ENCODE peak calls at places on chromosomes 3 and 15, in four cellular contexts. M, U, H and B are unnamed samples.

GRCh38 chr3:101722394-101723173 is 1.8 kb upstream of the CEP97 start:
- DNase-seq in M (no peak), U (no peak), H (no peak), B (no peak)

GRCh38 chr15:74176262-74177208 is 3.0 kb downstream of the ISLR start:
- DNase-seq in M (no peak), U (peak; percentile 67), H (peak; percentile 28), B (no peak)

GRCh38 chr3:31841515-31841914 is 139.5 kb downstream of the OSBPL10 start:
- DNase-seq in M (no peak), U (no peak), H (no peak), B (no peak)

GRCh38 chr3:174462908-174463307 is 396.2 kb upstream of the NAALADL2 start:
- DNase-seq in M (no peak), U (no peak), H (no peak), B (no peak)

GRCh38 chr3:33187368-33187634 is 31.3 kb downstream of the SUSD5 start:
- DNase-seq in M (no peak), U (no peak), H (no peak), B (no peak)

GRCh38 chr3:127750226-127751031 is 71.9 kb downstream of the MGLL start:
- DNase-seq in M (no peak), U (no peak), H (no peak), B (peak; percentile 59)

GRCh38 chr3:192564611-192565010 is 162.7 kb downstream of the FGF12 start:
- DNase-seq in M (no peak), U (no peak), H (no peak), B (no peak)

GRCh38 chr3:66561374-66561773 is 60.6 kb upstream of the LRIG1 start:
- DNase-seq in M (no peak), U (no peak), H (no peak), B (no peak)

GRCh38 chr3:151306168-151306810 is 10.3 kb downstream of the GPR87 start:
- DNase-seq in M (no peak), U (no peak), H (no peak), B (no peak)

GRCh38 chr3:18830087-18830486 is 318.2 kb upstream of the KCNH8 start:
- DNase-seq in M (no peak), U (no peak), H (no peak), B (no peak)

GRCh38 chr3:129025691-129026435 is 24.8 kb downstream of the EFCC1 start:
- DNase-seq in M (no peak), U (no peak), H (peak; percentile 60), B (no peak)

DNA sequence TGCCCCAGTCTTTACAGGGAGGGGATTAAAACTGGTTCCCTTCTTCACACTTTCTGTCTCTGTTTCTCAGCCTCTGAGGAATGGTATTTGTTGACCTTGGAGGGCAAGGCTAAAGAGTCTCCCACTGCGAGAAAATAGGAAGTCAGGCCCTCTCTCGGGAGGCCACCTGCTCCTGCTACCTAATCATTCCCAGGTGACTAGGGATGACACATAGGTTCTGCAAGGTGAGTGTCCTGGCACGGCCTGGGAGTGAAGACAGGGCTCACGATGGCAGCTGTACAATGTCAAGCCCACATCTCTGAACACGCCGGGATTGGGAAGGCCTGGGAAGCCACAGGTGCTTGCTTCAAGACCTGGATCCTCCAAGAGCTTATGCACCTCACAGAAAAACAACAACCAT is 314.2 kb downstream of the NTRK3 start:
- DNase-seq in M (no peak), U (no peak), H (no peak), B (no peak)
- H3K27me3 ChIP-seq in M (no peaks in the 10 kb centered on the region), U (peaks cover 7% of the 10 kb centered on the region), H (peaks cover 4% of the 10 kb centered on the region), B (no peaks in the 10 kb centered on the region)

DNA sequence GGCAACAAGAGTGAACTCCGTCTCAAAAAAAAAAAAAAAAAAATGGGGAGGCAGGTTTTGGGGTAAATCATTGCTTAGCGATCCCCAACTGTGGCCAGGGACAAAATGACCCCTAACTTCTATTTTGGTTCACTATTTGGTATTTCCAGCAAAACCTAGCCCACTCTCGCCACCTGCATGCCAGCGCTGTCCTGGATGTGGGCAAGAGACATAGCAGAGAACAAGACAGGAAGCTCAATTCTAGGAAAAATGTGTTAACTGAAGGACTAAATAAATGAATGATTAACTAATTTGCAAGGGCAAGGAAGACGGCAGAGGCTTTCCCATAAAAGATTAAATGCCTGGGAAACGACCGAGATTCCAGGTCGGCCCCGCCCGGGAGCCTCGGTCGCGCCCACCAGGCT is 425 bp downstream of the NICN1 start:
- DNase-seq in M (no peak), U (no peak), H (no peak), B (no peak)
- TF ChIP-seq CTCF in M (no peak), U (no peak), H (no peak), B (no peak)

GRCh38 chr3:9406856-9407626 is 9.6 kb downstream of the SETD5 start:
- DNase-seq in M (no peak), U (no peak), H (no peak), B (no peak)
- H3K27me3 ChIP-seq in M (no peaks in the 10 kb centered on the region), U (no peaks in the 10 kb centered on the region), H (no peaks in the 10 kb centered on the region), B (no peaks in the 10 kb centered on the region)

GRCh38 chr15:92079647-92080255 is 226.2 kb downstream of the SLCO3A1 start:
- DNase-seq in M (no peak), U (no peak), H (no peak), B (no peak)

GRCh38 chr15:92078270-92078669 is 224.8 kb downstream of the SLCO3A1 start:
- DNase-seq in M (no peak), U (no peak), H (no peak), B (no peak)

GRCh38 chr15:92077353-92078080 is 224.0 kb downstream of the SLCO3A1 start:
- DNase-seq in M (peak; percentile 78), U (peak; percentile 88), H (peak; percentile 70), B (no peak)

GRCh38 chr15:92076536-92076935 is 223.0 kb downstream of the SLCO3A1 start:
- DNase-seq in M (no peak), U (no peak), H (no peak), B (no peak)

GRCh38 chr15:92079047-92079446 is 225.5 kb downstream of the SLCO3A1 start:
- DNase-seq in M (no peak), U (peak; percentile 34), H (no peak), B (no peak)
- TF ChIP-seq CTCF in M (peak; percentile 12), U (peak; percentile 42), H (peak; percentile 27), B (peak; percentile 35)

GRCh38 chr15:61499371-61499770 is 270.3 kb upstream of the RORA start:
- DNase-seq in M (no peak), U (no peak), H (no peak), B (no peak)

GRCh38 chr15:61503383-61503969 is 274.4 kb upstream of the RORA start:
- DNase-seq in M (no peak), U (no peak), H (no peak), B (no peak)

GRCh38 chr15:61501815-61502214 is 272.7 kb upstream of the RORA start:
- DNase-seq in M (no peak), U (no peak), H (no peak), B (no peak)

GRCh38 chr15:61500951-61501350 is 271.8 kb upstream of the RORA start:
- DNase-seq in M (no peak), U (no peak), H (no peak), B (no peak)
- H3K27me3 ChIP-seq in M (no peaks in the 10 kb centered on the region), U (no peaks in the 10 kb centered on the region), H (peaks cover 6% of the 10 kb centered on the region), B (no peaks in the 10 kb centered on the region)

DNA sequence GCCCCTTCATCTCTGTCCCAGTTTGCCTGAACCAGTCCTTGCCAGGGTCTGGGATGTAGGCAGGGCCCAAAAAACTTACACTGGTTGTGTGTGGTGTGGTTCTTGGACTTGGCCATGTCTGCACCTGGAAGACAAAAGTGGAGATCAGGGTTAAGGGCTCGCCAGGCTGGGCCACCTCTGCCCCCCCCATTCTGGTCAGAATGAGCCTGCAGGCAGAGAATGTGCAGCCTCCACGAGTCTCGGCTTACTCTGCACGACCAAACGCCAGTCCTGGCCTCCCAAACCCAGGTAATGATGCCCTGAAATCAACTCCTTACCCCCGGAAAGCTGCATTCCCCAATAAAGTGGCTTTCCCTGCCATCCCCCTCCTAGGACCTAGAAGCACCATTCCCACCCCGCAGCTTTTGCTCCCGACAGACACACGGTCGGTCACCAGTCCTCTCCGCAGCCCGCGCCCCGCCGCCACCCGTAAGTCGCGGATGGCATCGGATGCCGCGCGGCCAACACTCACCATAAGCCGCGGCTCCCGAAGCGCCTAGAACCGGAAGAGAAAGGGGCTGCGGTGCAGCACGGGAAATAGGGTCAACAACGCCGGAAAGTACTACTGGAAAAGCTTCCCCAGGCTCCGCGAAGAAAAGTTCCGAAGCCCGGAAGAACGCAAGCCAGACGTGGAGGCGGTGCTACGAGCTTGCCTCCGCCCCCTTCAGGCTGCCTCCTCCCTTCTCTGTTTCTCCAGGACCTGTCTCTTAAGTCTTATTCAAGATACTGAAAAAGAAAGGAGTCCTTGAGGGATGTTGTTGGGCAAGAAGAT is at the start of gene RPL29:
- DNase-seq in M (peak; percentile 95), U (peak; percentile 94), H (peak; percentile 93), B (peak; percentile 88)
- TF ChIP-seq CTCF in M (no peak), U (no peak), H (no peak), B (no peak)